ENCODE peak calls at places on chromosomes 1 and 21, in nine cellular contexts. X, Q, K, M, O, L, S, P and Z are unnamed samples.

GRCh38 chr21:42799516-42799915 is 79.8 kb downstream of the WDR4 start:
- DNase-seq in O (no peak), P (peak), X (no peak), Q (peak), M (no peak), S (peak), K (no peak), L (no peak), Z (no peak)

GRCh38 chr21:46190491-46191131 is 6.4 kb upstream of the SPATC1L start:
- DNase-seq in S (no peak), O (no peak), X (no peak), Q (no peak), K (no peak), L (no peak), P (no peak), M (no peak), Z (no peak)

GRCh38 chr21:41615613-41616012 is 107.7 kb upstream of the TMPRSS2 start:
- DNase-seq in P (no peak), X (peak), O (peak), K (peak), Q (peak), L (no peak), S (peak), M (no peak), Z (no peak)

GRCh38 chr21:44425307-44425894 is 29.9 kb upstream of the LRRC3 start:
- DNase-seq in O (no peak), K (no peak), P (no peak), X (no peak), S (no peak), M (no peak), L (peak), Q (no peak), Z (peak)

GRCh38 chr1:60897003-60897402 is 185.4 kb upstream of the NFIA start:
- DNase-seq in X (no peak), Q (no peak), S (no peak), P (no peak), M (no peak), L (no peak), O (no peak), K (no peak), Z (no peak)

GRCh38 chr1:175479521-175480342 is 263.7 kb downstream of the TNR start:
- DNase-seq in Q (peak), L (no peak), X (no peak), S (no peak), K (peak), O (peak), M (no peak), P (no peak), Z (no peak)

GRCh38 chr1:87501738-87502137 is 173.1 kb downstream of the LMO4 start:
- DNase-seq in L (no peak), K (no peak), Q (no peak), X (peak), S (no peak), M (no peak), O (no peak), P (no peak), Z (no peak)

GRCh38 chr1:243416510-243416909 is 160.7 kb downstream of the SDCCAG8 start:
- DNase-seq in K (no peak), S (no peak), M (no peak), P (peak), O (no peak), L (no peak), X (no peak), Q (no peak), Z (no peak)

GRCh38 chr1:170675825-170676224 is 11.9 kb downstream of the PRRX1 start:
- DNase-seq in M (no peak), S (no peak), O (no peak), X (no peak), P (no peak), L (no peak), Q (no peak), K (no peak), Z (no peak)

GRCh38 chr1:179779645-179780272 is 36.7 kb downstream of the FAM163A start:
- DNase-seq in M (no peak), O (no peak), Q (no peak), X (peak), S (no peak), P (no peak), K (peak), L (no peak), Z (peak)

GRCh38 chr1:216824511-216824910 is 101.3 kb upstream of the ESRRG start:
- DNase-seq in P (no peak), O (no peak), X (no peak), Q (no peak), K (no peak), M (no peak), S (peak), L (no peak), Z (no peak)

GRCh38 chr1:178932966-178933603 is 62.2 kb upstream of the ANGPTL1 start:
- DNase-seq in O (no peak), P (no peak), L (no peak), K (no peak), M (no peak), S (no peak), X (peak), Q (no peak), Z (no peak)

GRCh38 chr1:26034504-26035202 is 11.3 kb downstream of the SLC30A2 start:
- DNase-seq in O (no peak), K (no peak), L (no peak), Q (no peak), S (no peak), M (no peak), P (no peak), X (no peak), Z (no peak)

GRCh38 chr1:50305808-50306207 is 117.4 kb downstream of the DMRTA2 start:
- DNase-seq in X (no peak), Q (no peak), P (no peak), O (no peak), M (no peak), L (no peak), K (no peak), S (no peak), Z (no peak)

GRCh38 chr1:92843429-92844352 is 11.9 kb downstream of the RPL5 start:
- DNase-seq in M (no peak), S (no peak), O (no peak), K (no peak), Q (no peak), X (no peak), L (no peak), P (no peak), Z (no peak)

GRCh38 chr1:198015317-198015716 is 98.1 kb downstream of the LHX9 start:
- DNase-seq in L (no peak), P (no peak), M (no peak), Q (no peak), S (no peak), X (no peak), K (no peak), O (no peak), Z (no peak)

GRCh38 chr1:40530735-40531380 is 579 bp upstream of the ZNF684 start:
- DNase-seq in X (peak), O (no peak), S (no peak), K (peak), M (no peak), Q (no peak), L (no peak), P (peak), Z (no peak)

GRCh38 chr1:204084247-204084772 is 11.4 kb downstream of the SOX13 start:
- DNase-seq in X (no peak), M (no peak), P (no peak), S (no peak), O (no peak), K (no peak), Q (peak), L (peak), Z (peak)

GRCh38 chr1:67759692-67760029 is 73.6 kb downstream of the GNG12 start:
- DNase-seq in L (no peak), P (no peak), S (no peak), Q (no peak), X (no peak), M (no peak), K (no peak), O (peak), Z (no peak)

GRCh38 chr1:7470904-7471638 is 300.0 kb upstream of the VAMP3 start:
- DNase-seq in L (peak), K (peak), M (peak), Q (no peak), X (peak), S (peak), O (peak), P (peak), Z (no peak)

GRCh38 chr1:201216395-201217085 is 25.9 kb downstream of the IGFN1 start:
- DNase-seq in K (no peak), M (no peak), L (peak), Q (no peak), P (no peak), O (no peak), S (no peak), X (no peak), Z (no peak)

GRCh38 chr1:63701187-63701586 is 72.6 kb upstream of the ROR1 start:
- DNase-seq in S (no peak), K (no peak), Q (peak), L (peak), X (no peak), O (no peak), P (no peak), M (no peak), Z (peak)

GRCh38 chr1:89843279-89844121 is 22.7 kb downstream of the LRRC8D start:
- DNase-seq in K (peak), L (peak), Q (peak), M (peak), S (peak), O (peak), P (peak), X (peak), Z (no peak)

GRCh38 chr21:25362375-25363267 is 244.7 kb downstream of the MRPL39 start:
- DNase-seq in O (no peak), L (no peak), K (no peak), P (no peak), M (no peak), X (no peak), S (no peak), Q (no peak), Z (no peak)

GRCh38 chr1:155052412-155053400 is 1.6 kb downstream of the ADAM15 start:
- DNase-seq in S (peak), P (no peak), M (no peak), X (peak), L (no peak), O (no peak), Q (no peak), K (no peak), Z (no peak)

GRCh38 chr1:29017235-29017634 is 102.9 kb downstream of the EPB41 start:
- DNase-seq in S (no peak), K (no peak), P (no peak), L (no peak), X (no peak), M (no peak), Q (no peak), O (no peak), Z (no peak)

GRCh38 chr1:8363764-8364301 is 45.9 kb downstream of the SLC45A1 start:
- DNase-seq in Q (no peak), O (no peak), X (no peak), K (no peak), S (no peak), L (no peak), M (no peak), P (no peak), Z (no peak)

GRCh38 chr1:198934901-198935301 is 296.1 kb downstream of the PTPRC start:
- DNase-seq in X (peak), M (no peak), P (peak), S (peak), L (no peak), Q (peak), K (peak), O (no peak), Z (no peak)

GRCh38 chr21:43864313-43864805 is 664 bp upstream of the AGPAT3 start:
- DNase-seq in L (peak), M (no peak), K (no peak), Q (peak), P (peak), X (peak), O (no peak), S (peak), Z (no peak)

GRCh38 chr1:36831171-36831810 is 203.0 kb downstream of the GRIK3 start:
- DNase-seq in P (no peak), L (no peak), M (no peak), K (no peak), O (no peak), Q (no peak), S (no peak), X (no peak), Z (no peak)

GRCh38 chr1:201945863-201946223 is 505 bp downstream of the LMOD1 start:
- DNase-seq in S (no peak), O (no peak), P (no peak), L (no peak), X (no peak), K (no peak), Q (no peak), M (no peak), Z (no peak)

GRCh38 chr1:55531644-55532043 is 316.5 kb upstream of the USP24 start:
- DNase-seq in Q (no peak), L (no peak), P (no peak), K (no peak), M (no peak), X (no peak), O (no peak), S (peak), Z (no peak)

DNA sequence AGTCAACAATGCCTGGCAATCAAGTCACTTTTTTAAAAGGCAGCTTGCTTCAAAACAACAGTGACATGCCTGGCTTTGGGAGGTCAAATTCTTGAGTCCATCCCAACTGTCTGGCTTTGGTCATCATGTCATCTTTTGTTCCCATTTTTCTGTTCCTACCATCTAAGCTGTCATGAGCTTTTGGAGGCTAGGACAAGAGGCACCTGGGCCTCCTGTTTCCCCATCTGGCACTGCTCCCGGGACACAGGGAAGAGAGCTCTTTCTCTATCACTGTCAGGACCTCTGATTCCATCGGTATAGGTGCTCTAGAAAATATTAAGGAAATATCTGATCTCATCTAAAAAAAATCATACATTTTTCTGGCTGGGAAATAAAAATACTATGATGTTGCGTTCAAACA is 156.3 kb downstream of the CLIC6 start:
- DNase-seq in P (no peak), K (no peak), O (no peak), X (no peak), L (no peak), S (no peak), Q (no peak), M (no peak), Z (no peak)
- H3K4me3 ChIP-seq in P (no peak), K (no peak), O (no peak), X (no peak), L (no peak), S (no peak), Q (no peak), M (no peak), Z (no peak)

GRCh38 chr1:51719146-51719545 is 102.3 kb downstream of the OSBPL9 start:
- DNase-seq in O (no peak), P (no peak), X (no peak), L (no peak), Q (no peak), M (no peak), K (no peak), S (no peak), Z (no peak)
- TF ChIP-seq CTCF in O (no peak), P (no peak), X (no peak), L (no peak), Q (no peak), M (no peak), K (no peak), S (no peak), Z (no peak)

GRCh38 chr1:54190526-54190925 is 9.3 kb downstream of the CYB5RL start:
- DNase-seq in P (no peak), S (no peak), X (no peak), O (no peak), M (no peak), K (no peak), L (no peak), Q (no peak), Z (no peak)

GRCh38 chr1:54188291-54188690 is 11.5 kb downstream of the CYB5RL start:
- DNase-seq in S (no peak), K (peak), P (no peak), L (no peak), O (no peak), M (no peak), Q (no peak), X (no peak), Z (no peak)

GRCh38 chr1:54180666-54181360 is 19.0 kb downstream of the CYB5RL start:
- DNase-seq in X (no peak), S (no peak), Q (no peak), O (no peak), P (no peak), L (no peak), M (no peak), K (no peak), Z (no peak)

GRCh38 chr1:54191525-54191924 is 8.3 kb downstream of the CYB5RL start:
- DNase-seq in P (no peak), Q (no peak), X (no peak), K (no peak), M (no peak), S (no peak), O (no peak), L (no peak), Z (no peak)

DNA sequence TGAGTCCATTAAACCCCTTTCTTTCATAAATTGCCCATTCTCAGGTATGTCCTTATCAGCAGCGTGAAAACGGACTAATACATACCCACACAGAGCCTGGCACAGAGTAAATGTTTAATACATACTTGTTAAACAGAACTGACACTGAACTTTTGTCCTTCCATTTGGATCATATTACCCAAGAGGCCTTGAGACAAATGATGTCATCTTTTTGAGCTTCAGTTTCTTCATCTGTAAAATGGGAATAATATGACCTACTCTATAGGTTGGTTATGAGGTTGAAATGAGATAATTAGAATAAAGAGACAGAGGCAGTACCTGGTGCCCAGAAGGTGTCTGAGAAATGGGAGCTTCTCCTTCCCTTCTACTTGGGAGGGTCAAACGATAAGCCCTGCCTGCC is 13.8 kb downstream of the CYB5RL start:
- DNase-seq in K (no peak), P (no peak), Q (no peak), S (no peak), M (no peak), X (no peak), O (no peak), L (no peak), Z (no peak)
- H3K4me3 ChIP-seq in K (no peak), P (no peak), Q (no peak), S (no peak), M (no peak), X (no peak), O (no peak), L (no peak), Z (no peak)

DNA sequence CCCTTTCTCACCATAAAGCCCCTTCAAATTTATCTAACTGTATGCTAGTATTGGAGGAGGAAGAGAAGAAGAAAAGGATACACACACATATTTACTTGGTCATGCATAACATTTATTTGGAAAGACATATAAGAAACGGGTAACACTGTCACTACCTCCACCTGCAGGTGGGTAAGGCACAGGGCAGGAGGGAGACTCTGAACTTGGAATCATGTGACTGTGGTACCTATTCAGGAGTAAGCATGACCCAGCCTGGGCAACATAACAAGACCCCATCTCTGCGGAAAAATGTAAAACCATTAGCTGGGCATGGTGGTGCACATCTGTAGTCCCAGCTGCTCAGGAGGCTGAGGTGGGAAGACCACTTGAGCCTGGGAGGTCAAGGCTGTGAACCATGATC is 1.4 kb upstream of the PADI6 start:
- DNase-seq in X (no peak), K (no peak), L (no peak), P (peak), O (no peak), Q (peak), S (peak), M (no peak), Z (no peak)
- TF ChIP-seq CTCF in X (peak), K (peak), L (no peak), P (peak), O (peak), Q (peak), S (peak), M (no peak), Z (peak)